ENCODE peak calls at places on chromosomes 6 and 20, in seven cellular contexts. One of them, this sample, is unnamed.

GRCh38 chr20:46129955-46130481 is 11.9 kb downstream of the CD40 start:
- DNase-seq in activated CD4-positive, alpha-beta T cell treated with anti-CD3 and anti-CD28 coated beads, Interleukin-2, amount 50 U/mL, for 1 hour: no peak
- DNase-seq in epithelial cell of esophagus: no peak
- DNase-seq in retinal pigment epithelial cell: no peak
- DNase-seq in RWPE1: no peak
- DNase-seq in HTR-8/SVneo: no peak
- DNase-seq in brain microvascular endothelial cell: no peak
- DNase-seq in this sample: no peak

GRCh38 chr6:154403803-154404202 is 47.2 kb upstream of the IPCEF1 start:
- DNase-seq in RWPE1: no peak
- DNase-seq in brain microvascular endothelial cell: peak; percentile 33
- DNase-seq in retinal pigment epithelial cell: peak; percentile 43
- DNase-seq in activated CD4-positive, alpha-beta T cell treated with anti-CD3 and anti-CD28 coated beads, Interleukin-2, amount 50 U/mL, for 1 hour: no peak
- DNase-seq in HTR-8/SVneo: peak; percentile 59
- DNase-seq in epithelial cell of esophagus: peak; percentile 49
- DNase-seq in this sample: peak; percentile 30

GRCh38 chr20:63320616-63321147 is 27.7 kb downstream of the COL20A1 start:
- DNase-seq in HTR-8/SVneo: no peak
- DNase-seq in activated CD4-positive, alpha-beta T cell treated with anti-CD3 and anti-CD28 coated beads, Interleukin-2, amount 50 U/mL, for 1 hour: no peak
- DNase-seq in RWPE1: no peak
- DNase-seq in retinal pigment epithelial cell: no peak
- DNase-seq in epithelial cell of esophagus: no peak
- DNase-seq in brain microvascular endothelial cell: no peak
- DNase-seq in this sample: no peak

GRCh38 chr6:157200117-157200516 is 123.2 kb downstream of the TMEM242 start:
- DNase-seq in epithelial cell of esophagus: no peak
- DNase-seq in brain microvascular endothelial cell: no peak
- DNase-seq in retinal pigment epithelial cell: no peak
- DNase-seq in HTR-8/SVneo: no peak
- DNase-seq in RWPE1: no peak
- DNase-seq in activated CD4-positive, alpha-beta T cell treated with anti-CD3 and anti-CD28 coated beads, Interleukin-2, amount 50 U/mL, for 1 hour: no peak
- DNase-seq in this sample: no peak

GRCh38 chr6:167892835-167893234 is 66.1 kb downstream of the AFDN start:
- DNase-seq in RWPE1: no peak
- DNase-seq in retinal pigment epithelial cell: no peak
- DNase-seq in HTR-8/SVneo: no peak
- DNase-seq in epithelial cell of esophagus: peak; percentile 23
- DNase-seq in activated CD4-positive, alpha-beta T cell treated with anti-CD3 and anti-CD28 coated beads, Interleukin-2, amount 50 U/mL, for 1 hour: no peak
- DNase-seq in brain microvascular endothelial cell: no peak
- DNase-seq in this sample: no peak

GRCh38 chr20:57106030-57106682 is 160.3 kb downstream of the BMP7 start:
- DNase-seq in epithelial cell of esophagus: no peak
- DNase-seq in brain microvascular endothelial cell: no peak
- DNase-seq in activated CD4-positive, alpha-beta T cell treated with anti-CD3 and anti-CD28 coated beads, Interleukin-2, amount 50 U/mL, for 1 hour: no peak
- DNase-seq in RWPE1: no peak
- DNase-seq in HTR-8/SVneo: peak; percentile 59
- DNase-seq in retinal pigment epithelial cell: no peak
- DNase-seq in this sample: no peak

GRCh38 chr6:47062346-47062745 is 20.2 kb upstream of the ADGRF1 start:
- DNase-seq in brain microvascular endothelial cell: no peak
- DNase-seq in activated CD4-positive, alpha-beta T cell treated with anti-CD3 and anti-CD28 coated beads, Interleukin-2, amount 50 U/mL, for 1 hour: no peak
- DNase-seq in epithelial cell of esophagus: no peak
- DNase-seq in HTR-8/SVneo: no peak
- DNase-seq in retinal pigment epithelial cell: no peak
- DNase-seq in RWPE1: no peak
- DNase-seq in this sample: no peak

GRCh38 chr20:23884136-23884770 is 4.7 kb upstream of the CST5 start:
- DNase-seq in HTR-8/SVneo: no peak
- DNase-seq in retinal pigment epithelial cell: no peak
- DNase-seq in epithelial cell of esophagus: no peak
- DNase-seq in RWPE1: no peak
- DNase-seq in brain microvascular endothelial cell: no peak
- DNase-seq in activated CD4-positive, alpha-beta T cell treated with anti-CD3 and anti-CD28 coated beads, Interleukin-2, amount 50 U/mL, for 1 hour: no peak
- DNase-seq in this sample: no peak

GRCh38 chr6:106035655-106036054 is 50.5 kb upstream of the PRDM1 start:
- DNase-seq in HTR-8/SVneo: no peak
- DNase-seq in retinal pigment epithelial cell: no peak
- DNase-seq in epithelial cell of esophagus: no peak
- DNase-seq in RWPE1: no peak
- DNase-seq in activated CD4-positive, alpha-beta T cell treated with anti-CD3 and anti-CD28 coated beads, Interleukin-2, amount 50 U/mL, for 1 hour: no peak
- DNase-seq in brain microvascular endothelial cell: no peak
- DNase-seq in this sample: no peak

GRCh38 chr6:118933855-118934460 is 1.0 kb downstream of the MCM9 start:
- DNase-seq in RWPE1: no peak
- DNase-seq in retinal pigment epithelial cell: no peak
- DNase-seq in epithelial cell of esophagus: no peak
- DNase-seq in HTR-8/SVneo: no peak
- DNase-seq in activated CD4-positive, alpha-beta T cell treated with anti-CD3 and anti-CD28 coated beads, Interleukin-2, amount 50 U/mL, for 1 hour: no peak
- DNase-seq in brain microvascular endothelial cell: no peak
- DNase-seq in this sample: no peak

GRCh38 chr6:160831751-160832150 is 129.7 kb downstream of the PLG start:
- DNase-seq in brain microvascular endothelial cell: no peak
- DNase-seq in RWPE1: no peak
- DNase-seq in epithelial cell of esophagus: peak; percentile 17
- DNase-seq in activated CD4-positive, alpha-beta T cell treated with anti-CD3 and anti-CD28 coated beads, Interleukin-2, amount 50 U/mL, for 1 hour: no peak
- DNase-seq in HTR-8/SVneo: no peak
- DNase-seq in retinal pigment epithelial cell: no peak
- DNase-seq in this sample: no peak

GRCh38 chr6:14089224-14089623 is 28.3 kb upstream of the CD83 start:
- DNase-seq in RWPE1: no peak
- DNase-seq in retinal pigment epithelial cell: no peak
- DNase-seq in epithelial cell of esophagus: no peak
- DNase-seq in brain microvascular endothelial cell: no peak
- DNase-seq in HTR-8/SVneo: no peak
- DNase-seq in activated CD4-positive, alpha-beta T cell treated with anti-CD3 and anti-CD28 coated beads, Interleukin-2, amount 50 U/mL, for 1 hour: no peak
- DNase-seq in this sample: no peak

This sample was measured in H54.